ENCODE peak calls at places on chromosomes 1 and 21, in six cellular contexts. A, U, Y, G, B and J are unnamed samples.

GRCh38 chr1:40620150-40620549 is 45.3 kb downstream of the RIMS3 start:
- DNase-seq in A (no peak), U (no peak), Y (no peak), G (no peak), B (no peak), J (no peak)

GRCh38 chr1:25738507-25738906 is 61.5 kb upstream of the SELENON start:
- DNase-seq in G (no peak), U (no peak), B (no peak), Y (peak; percentile 12), A (no peak), J (no peak)

GRCh38 chr1:39089811-39090519 is 63.8 kb downstream of the NDUFS5 start:
- DNase-seq in U (no peak), G (no peak), A (no peak), Y (no peak), B (no peak), J (no peak)

GRCh38 chr21:46667735-46668380 is 32.4 kb downstream of the PRMT2 start:
- DNase-seq in B (peak; percentile 63), G (peak; percentile 47), A (no peak), Y (peak; percentile 73), U (peak; percentile 57), J (peak; percentile 72)

GRCh38 chr1:201391651-201392511 is 7.2 kb downstream of the LAD1 start:
- DNase-seq in B (no peak), Y (peak; percentile 7), A (no peak), U (no peak), G (no peak), J (no peak)

GRCh38 chr21:31176080-31176551 is 137.8 kb upstream of the KRTAP19-8 start:
- DNase-seq in G (no peak), U (no peak), B (no peak), A (no peak), Y (no peak), J (no peak)

GRCh38 chr1:20380175-20380574 is 89.5 kb downstream of the VWA5B1 start:
- DNase-seq in U (no peak), B (no peak), A (no peak), G (no peak), Y (no peak), J (no peak)

GRCh38 chr21:34360488-34361241 is 3.1 kb upstream of the KCNE2 start:
- DNase-seq in B (no peak), U (no peak), A (no peak), Y (no peak), G (no peak), J (no peak)

GRCh38 chr1:9685833-9686232 is 34.3 kb downstream of the PIK3CD start:
- DNase-seq in U (no peak), G (no peak), A (no peak), B (no peak), Y (peak; percentile 22), J (no peak)

GRCh38 chr21:32135401-32136363 is 143.2 kb downstream of the MIS18A start:
- DNase-seq in U (no peak), B (no peak), G (no peak), Y (no peak), A (peak; percentile 19), J (no peak)